ENCODE peak calls at places on chromosomes 3 and 15, in nine cellular contexts. One of them, this sample, is unnamed. For H3K9me3, the result is how much of the 10 kb centered on the place peaks cover.

GRCh38 chr3:170811928-170812591 is 57.9 kb downstream of the RPL22L1 start:
- DNase-seq in heart left ventricle: peak
- DNase-seq in HCT116: peak
- DNase-seq in CD8-positive, alpha-beta T cell: peak
- DNase-seq in adrenal gland: peak
- DNase-seq in suprapubic skin: peak
- DNase-seq in thoracic aorta: peak
- DNase-seq in osteoblast: peak
- DNase-seq in right lobe of liver: peak
- DNase-seq in this sample: peak

GRCh38 chr3:42692667-42693529 is 7.6 kb downstream of the KLHL40 start:
- DNase-seq in heart left ventricle: no peak
- DNase-seq in HCT116: no peak
- DNase-seq in CD8-positive, alpha-beta T cell: no peak
- DNase-seq in adrenal gland: no peak
- DNase-seq in suprapubic skin: peak
- DNase-seq in thoracic aorta: no peak
- DNase-seq in osteoblast: peak
- DNase-seq in right lobe of liver: no peak
- DNase-seq in this sample: no peak

GRCh38 chr3:44993471-44994205 is 17.6 kb downstream of the EXOSC7 start:
- DNase-seq in heart left ventricle: no peak
- DNase-seq in HCT116: no peak
- DNase-seq in CD8-positive, alpha-beta T cell: no peak
- DNase-seq in adrenal gland: peak
- DNase-seq in suprapubic skin: no peak
- DNase-seq in thoracic aorta: no peak
- DNase-seq in osteoblast: peak
- DNase-seq in right lobe of liver: no peak
- DNase-seq in this sample: no peak

GRCh38 chr3:71050521-71051258 is 532.8 kb downstream of the FOXP1 start:
- DNase-seq in heart left ventricle: no peak
- DNase-seq in HCT116: no peak
- DNase-seq in CD8-positive, alpha-beta T cell: peak
- DNase-seq in adrenal gland: no peak
- DNase-seq in suprapubic skin: no peak
- DNase-seq in thoracic aorta: no peak
- DNase-seq in osteoblast: no peak
- DNase-seq in right lobe of liver: no peak
- DNase-seq in this sample: no peak

GRCh38 chr3:9396301-9396631 is 1.1 kb upstream of the SETD5 start:
- DNase-seq in heart left ventricle: no peak
- DNase-seq in HCT116: peak
- DNase-seq in CD8-positive, alpha-beta T cell: peak
- DNase-seq in adrenal gland: no peak
- DNase-seq in suprapubic skin: peak
- DNase-seq in thoracic aorta: peak
- DNase-seq in osteoblast: peak
- DNase-seq in right lobe of liver: no peak
- DNase-seq in this sample: peak

GRCh38 chr3:98952404-98952803 is 50.9 kb upstream of the DCBLD2 start:
- DNase-seq in heart left ventricle: no peak
- DNase-seq in HCT116: no peak
- DNase-seq in CD8-positive, alpha-beta T cell: no peak
- DNase-seq in adrenal gland: no peak
- DNase-seq in suprapubic skin: no peak
- DNase-seq in thoracic aorta: no peak
- DNase-seq in osteoblast: no peak
- DNase-seq in right lobe of liver: no peak
- DNase-seq in this sample: no peak

GRCh38 chr3:71062920-71063767 is 520.4 kb downstream of the FOXP1 start:
- DNase-seq in heart left ventricle: no peak
- DNase-seq in HCT116: no peak
- DNase-seq in CD8-positive, alpha-beta T cell: no peak
- DNase-seq in adrenal gland: no peak
- DNase-seq in suprapubic skin: no peak
- DNase-seq in thoracic aorta: no peak
- DNase-seq in osteoblast: peak
- DNase-seq in right lobe of liver: no peak
- DNase-seq in this sample: no peak

GRCh38 chr15:63811942-63812341 is 21.8 kb downstream of the HERC1 start:
- DNase-seq in heart left ventricle: no peak
- DNase-seq in HCT116: no peak
- DNase-seq in CD8-positive, alpha-beta T cell: no peak
- DNase-seq in adrenal gland: no peak
- DNase-seq in suprapubic skin: no peak
- DNase-seq in thoracic aorta: no peak
- DNase-seq in osteoblast: no peak
- DNase-seq in right lobe of liver: no peak
- DNase-seq in this sample: no peak

GRCh38 chr15:73996939-73997338 is 2.4 kb downstream of the PML start:
- DNase-seq in heart left ventricle: no peak
- DNase-seq in HCT116: no peak
- DNase-seq in CD8-positive, alpha-beta T cell: no peak
- DNase-seq in adrenal gland: no peak
- DNase-seq in suprapubic skin: no peak
- DNase-seq in thoracic aorta: no peak
- DNase-seq in osteoblast: peak
- DNase-seq in right lobe of liver: no peak
- DNase-seq in this sample: no peak

GRCh38 chr3:43418601-43419272 is 132.4 kb downstream of the SNRK start:
- DNase-seq in heart left ventricle: no peak
- DNase-seq in HCT116: no peak
- DNase-seq in CD8-positive, alpha-beta T cell: no peak
- DNase-seq in adrenal gland: no peak
- DNase-seq in suprapubic skin: no peak
- DNase-seq in thoracic aorta: no peak
- DNase-seq in osteoblast: no peak
- DNase-seq in right lobe of liver: no peak
- DNase-seq in this sample: peak

GRCh38 chr15:58854598-58854997 is 78.9 kb downstream of the SLTM start:
- DNase-seq in heart left ventricle: no peak
- DNase-seq in HCT116: no peak
- DNase-seq in CD8-positive, alpha-beta T cell: no peak
- DNase-seq in adrenal gland: no peak
- DNase-seq in suprapubic skin: no peak
- DNase-seq in thoracic aorta: no peak
- DNase-seq in osteoblast: no peak
- DNase-seq in right lobe of liver: no peak
- DNase-seq in this sample: no peak

GRCh38 chr15:55916666-55917409 is 76.6 kb downstream of the NEDD4 start:
- DNase-seq in heart left ventricle: no peak
- DNase-seq in HCT116: no peak
- DNase-seq in CD8-positive, alpha-beta T cell: no peak
- DNase-seq in adrenal gland: no peak
- DNase-seq in suprapubic skin: no peak
- DNase-seq in thoracic aorta: no peak
- DNase-seq in osteoblast: peak
- DNase-seq in right lobe of liver: no peak
- DNase-seq in this sample: no peak

GRCh38 chr3:56303508-56303907 is 164.8 kb downstream of the ERC2 start:
- DNase-seq in heart left ventricle: peak
- DNase-seq in HCT116: peak
- DNase-seq in CD8-positive, alpha-beta T cell: no peak
- DNase-seq in adrenal gland: no peak
- DNase-seq in suprapubic skin: no peak
- DNase-seq in thoracic aorta: no peak
- DNase-seq in osteoblast: no peak
- DNase-seq in right lobe of liver: no peak
- DNase-seq in this sample: no peak

GRCh38 chr3:50665603-50666115 is 9.1 kb upstream of the DOCK3 start:
- DNase-seq in heart left ventricle: no peak
- DNase-seq in HCT116: no peak
- DNase-seq in CD8-positive, alpha-beta T cell: no peak
- DNase-seq in adrenal gland: no peak
- DNase-seq in suprapubic skin: no peak
- DNase-seq in thoracic aorta: no peak
- DNase-seq in osteoblast: no peak
- DNase-seq in right lobe of liver: no peak
- DNase-seq in this sample: no peak

GRCh38 chr3:99881121-99881524 is 63.5 kb downstream of the CMSS1 start:
- DNase-seq in heart left ventricle: no peak
- DNase-seq in HCT116: no peak
- DNase-seq in CD8-positive, alpha-beta T cell: no peak
- DNase-seq in adrenal gland: no peak
- DNase-seq in suprapubic skin: no peak
- DNase-seq in thoracic aorta: no peak
- DNase-seq in osteoblast: no peak
- DNase-seq in right lobe of liver: no peak
- DNase-seq in this sample: no peak

GRCh38 chr15:35713733-35714132 is 167.8 kb upstream of the DPH6 start:
- DNase-seq in heart left ventricle: no peak
- DNase-seq in HCT116: peak
- DNase-seq in CD8-positive, alpha-beta T cell: no peak
- DNase-seq in adrenal gland: no peak
- DNase-seq in suprapubic skin: no peak
- DNase-seq in thoracic aorta: no peak
- DNase-seq in osteoblast: no peak
- DNase-seq in right lobe of liver: no peak
- DNase-seq in this sample: no peak
- H3K9me3 ChIP-seq in heart left ventricle: under half
- H3K9me3 ChIP-seq in HCT116: under half
- H3K9me3 ChIP-seq in CD8-positive, alpha-beta T cell: under half
- H3K9me3 ChIP-seq in adrenal gland: under half
- H3K9me3 ChIP-seq in suprapubic skin: under half
- H3K9me3 ChIP-seq in thoracic aorta: under half
- H3K9me3 ChIP-seq in osteoblast: under half
- H3K9me3 ChIP-seq in right lobe of liver: under half
- H3K9me3 ChIP-seq in this sample: under half

GRCh38 chr3:197244751-197245150 is 53.7 kb downstream of the DLG1 start:
- DNase-seq in heart left ventricle: no peak
- DNase-seq in HCT116: no peak
- DNase-seq in CD8-positive, alpha-beta T cell: no peak
- DNase-seq in adrenal gland: no peak
- DNase-seq in suprapubic skin: no peak
- DNase-seq in thoracic aorta: no peak
- DNase-seq in osteoblast: no peak
- DNase-seq in right lobe of liver: no peak
- DNase-seq in this sample: no peak
- H3K9me3 ChIP-seq in heart left ventricle: half or more
- H3K9me3 ChIP-seq in HCT116: under half
- H3K9me3 ChIP-seq in CD8-positive, alpha-beta T cell: under half
- H3K9me3 ChIP-seq in adrenal gland: under half
- H3K9me3 ChIP-seq in suprapubic skin: under half
- H3K9me3 ChIP-seq in thoracic aorta: under half
- H3K9me3 ChIP-seq in osteoblast: under half
- H3K9me3 ChIP-seq in right lobe of liver: under half
- H3K9me3 ChIP-seq in this sample: under half

GRCh38 chr15:26376243-26376642 is 396.6 kb downstream of the GABRB3 start:
- DNase-seq in heart left ventricle: no peak
- DNase-seq in HCT116: no peak
- DNase-seq in CD8-positive, alpha-beta T cell: no peak
- DNase-seq in adrenal gland: no peak
- DNase-seq in suprapubic skin: no peak
- DNase-seq in thoracic aorta: no peak
- DNase-seq in osteoblast: no peak
- DNase-seq in right lobe of liver: no peak
- DNase-seq in this sample: no peak

GRCh38 chr15:26378304-26378703 is 394.6 kb downstream of the GABRB3 start:
- DNase-seq in heart left ventricle: no peak
- DNase-seq in HCT116: no peak
- DNase-seq in CD8-positive, alpha-beta T cell: no peak
- DNase-seq in adrenal gland: no peak
- DNase-seq in suprapubic skin: no peak
- DNase-seq in thoracic aorta: no peak
- DNase-seq in osteoblast: no peak
- DNase-seq in right lobe of liver: no peak
- DNase-seq in this sample: no peak

GRCh38 chr15:26372712-26373111 is 400.2 kb downstream of the GABRB3 start:
- DNase-seq in heart left ventricle: no peak
- DNase-seq in HCT116: no peak
- DNase-seq in CD8-positive, alpha-beta T cell: no peak
- DNase-seq in adrenal gland: no peak
- DNase-seq in suprapubic skin: no peak
- DNase-seq in thoracic aorta: no peak
- DNase-seq in osteoblast: no peak
- DNase-seq in right lobe of liver: no peak
- DNase-seq in this sample: no peak
- H3K9me3 ChIP-seq in heart left ventricle: under half
- H3K9me3 ChIP-seq in HCT116: under half
- H3K9me3 ChIP-seq in CD8-positive, alpha-beta T cell: under half
- H3K9me3 ChIP-seq in adrenal gland: under half
- H3K9me3 ChIP-seq in suprapubic skin: under half
- H3K9me3 ChIP-seq in thoracic aorta: under half
- H3K9me3 ChIP-seq in osteoblast: under half
- H3K9me3 ChIP-seq in right lobe of liver: under half
- H3K9me3 ChIP-seq in this sample: under half

GRCh38 chr15:25186906-25187645 is 232.3 kb downstream of the SNRPN start:
- DNase-seq in heart left ventricle: peak
- DNase-seq in HCT116: no peak
- DNase-seq in CD8-positive, alpha-beta T cell: no peak
- DNase-seq in adrenal gland: no peak
- DNase-seq in suprapubic skin: no peak
- DNase-seq in thoracic aorta: no peak
- DNase-seq in osteoblast: peak
- DNase-seq in right lobe of liver: no peak
- DNase-seq in this sample: no peak
- H3K9me3 ChIP-seq in heart left ventricle: under half
- H3K9me3 ChIP-seq in HCT116: under half
- H3K9me3 ChIP-seq in CD8-positive, alpha-beta T cell: under half
- H3K9me3 ChIP-seq in adrenal gland: under half
- H3K9me3 ChIP-seq in suprapubic skin: under half
- H3K9me3 ChIP-seq in thoracic aorta: under half
- H3K9me3 ChIP-seq in osteoblast: under half
- H3K9me3 ChIP-seq in right lobe of liver: under half
- H3K9me3 ChIP-seq in this sample: under half

This sample was measured in body of pancreas.